ENCODE peak calls at places on chromosomes 12 and 14, in four cellular contexts. One of them, this sample, is unnamed.

GRCh38 chr14:32019271-32019670 is 57.8 kb upstream of the ARHGAP5 start:
- DNase-seq in WTC11: no peak
- DNase-seq in K562: no peak
- DNase-seq in HepG2: no peak
- DNase-seq in this sample: no peak

GRCh38 chr14:21796912-21797311 is 123.3 kb upstream of the OR4E1 start:
- DNase-seq in WTC11: no peak
- DNase-seq in K562: no peak
- DNase-seq in HepG2: no peak
- DNase-seq in this sample: peak

GRCh38 chr14:88630565-88630964 is 67.7 kb downstream of the ZC3H14 start:
- DNase-seq in WTC11: no peak
- DNase-seq in K562: no peak
- DNase-seq in HepG2: no peak
- DNase-seq in this sample: no peak

GRCh38 chr14:56145181-56145580 is 27.0 kb downstream of the PELI2 start:
- DNase-seq in WTC11: no peak
- DNase-seq in K562: no peak
- DNase-seq in HepG2: no peak
- DNase-seq in this sample: no peak

GRCh38 chr12:65504417-65504816 is 225.9 kb downstream of the MSRB3 start:
- DNase-seq in WTC11: no peak
- DNase-seq in K562: no peak
- DNase-seq in HepG2: no peak
- DNase-seq in this sample: no peak

GRCh38 chr14:93037354-93037753 is 78.4 kb downstream of the ITPK1 start:
- DNase-seq in WTC11: no peak
- DNase-seq in K562: no peak
- DNase-seq in HepG2: no peak
- DNase-seq in this sample: no peak

GRCh38 chr14:46054526-46054925 is 597.1 kb downstream of the RPL10L start:
- DNase-seq in WTC11: no peak
- DNase-seq in K562: no peak
- DNase-seq in HepG2: no peak
- DNase-seq in this sample: no peak

GRCh38 chr12:132278421-132279183 is 50.8 kb downstream of the GALNT9 start:
- DNase-seq in WTC11: no peak
- DNase-seq in K562: no peak
- DNase-seq in HepG2: no peak
- DNase-seq in this sample: no peak

GRCh38 chr14:99509871-99510555 is 28.8 kb downstream of the CCNK start:
- DNase-seq in WTC11: no peak
- DNase-seq in K562: no peak
- DNase-seq in HepG2: no peak
- DNase-seq in this sample: no peak

GRCh38 chr14:101889898-101890297 is 74.5 kb upstream of the DYNC1H1 start:
- DNase-seq in WTC11: no peak
- DNase-seq in K562: no peak
- DNase-seq in HepG2: no peak
- DNase-seq in this sample: no peak

GRCh38 chr12:58313091-58313855 is 371.9 kb downstream of the ATP23 start:
- DNase-seq in WTC11: no peak
- DNase-seq in K562: no peak
- DNase-seq in HepG2: no peak
- DNase-seq in this sample: no peak
- TF ChIP-seq ELF4 in WTC11: no peak
- TF ChIP-seq ELF4 in K562: no peak
- TF ChIP-seq ELF4 in HepG2: no peak
- TF ChIP-seq ELF4 in this sample: no peak

GRCh38 chr12:52236386-52237050 is 3.5 kb downstream of the KRT7 start:
- DNase-seq in WTC11: no peak
- DNase-seq in K562: no peak
- DNase-seq in HepG2: no peak
- DNase-seq in this sample: no peak

GRCh38 chr12:52235001-52235760 is 2.1 kb downstream of the KRT7 start:
- DNase-seq in WTC11: no peak
- DNase-seq in K562: no peak
- DNase-seq in HepG2: no peak
- DNase-seq in this sample: no peak

GRCh38 chr12:52233462-52234141 is 559 bp downstream of the KRT7 start:
- DNase-seq in WTC11: peak
- DNase-seq in K562: no peak
- DNase-seq in HepG2: no peak
- DNase-seq in this sample: no peak

GRCh38 chr12:52234226-52234810 is 1.3 kb downstream of the KRT7 start:
- DNase-seq in WTC11: no peak
- DNase-seq in K562: no peak
- DNase-seq in HepG2: no peak
- DNase-seq in this sample: no peak

GRCh38 chr12:52235822-52236291 is 2.8 kb downstream of the KRT7 start:
- DNase-seq in WTC11: no peak
- DNase-seq in K562: no peak
- DNase-seq in HepG2: no peak
- DNase-seq in this sample: no peak
- TF ChIP-seq SP1 in WTC11: no peak
- TF ChIP-seq SP1 in K562: no peak
- TF ChIP-seq SP1 in HepG2: no peak
- TF ChIP-seq SP1 in this sample: no peak

DNA sequence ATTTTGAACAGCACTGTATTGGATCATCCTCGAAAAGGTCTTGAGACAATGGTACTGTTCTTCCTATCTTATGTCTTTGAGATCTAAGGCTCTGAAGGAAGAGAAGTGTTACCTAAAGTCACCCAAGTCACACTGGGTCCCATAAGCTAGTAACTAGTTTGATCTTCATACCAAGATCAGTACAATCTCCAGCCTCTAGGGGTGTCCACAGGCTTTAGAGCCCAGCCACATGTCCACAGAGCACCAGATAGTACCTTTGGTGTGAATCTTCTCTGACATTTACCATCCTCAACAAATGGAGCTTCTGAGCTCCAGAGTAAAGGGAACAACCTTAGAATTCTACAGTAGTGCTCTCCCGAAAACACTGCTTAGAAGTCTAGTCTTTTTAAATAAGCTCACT is 78.7 kb downstream of the KSR2 start:
- DNase-seq in WTC11: no peak
- DNase-seq in K562: no peak
- DNase-seq in HepG2: no peak
- DNase-seq in this sample: peak
- TF ChIP-seq ELF4 in WTC11: no peak
- TF ChIP-seq ELF4 in K562: no peak
- TF ChIP-seq ELF4 in HepG2: no peak
- TF ChIP-seq ELF4 in this sample: no peak

DNA sequence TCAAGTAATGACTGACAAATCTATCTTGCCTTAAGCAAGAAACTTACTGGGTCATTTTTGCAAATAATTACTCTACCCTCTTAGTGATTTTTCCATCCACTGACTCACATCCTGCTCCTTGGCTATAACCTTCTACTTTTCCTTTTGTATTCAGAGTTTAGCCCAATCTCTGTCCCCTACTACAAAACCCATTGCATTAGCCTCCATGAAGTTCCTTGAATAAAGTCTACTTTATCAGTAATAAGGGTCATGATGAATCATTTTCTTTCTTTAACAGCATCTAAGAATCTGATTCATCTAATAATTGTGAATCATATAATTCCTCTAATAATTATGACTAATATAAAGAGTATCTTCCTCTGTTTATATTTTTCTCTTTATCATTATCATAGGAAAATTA is 132.6 kb downstream of the NTS start:
- DNase-seq in WTC11: no peak
- DNase-seq in K562: no peak
- DNase-seq in HepG2: no peak
- DNase-seq in this sample: no peak
- TF ChIP-seq SP1 in WTC11: no peak
- TF ChIP-seq SP1 in K562: no peak
- TF ChIP-seq SP1 in HepG2: no peak
- TF ChIP-seq SP1 in this sample: no peak

GRCh38 chr12:121957831-121958515 is 39.6 kb downstream of the CFAP251 start:
- DNase-seq in WTC11: no peak
- DNase-seq in K562: no peak
- DNase-seq in HepG2: no peak
- DNase-seq in this sample: no peak
- TF ChIP-seq ELF4 in WTC11: no peak
- TF ChIP-seq ELF4 in K562: no peak
- TF ChIP-seq ELF4 in HepG2: no peak
- TF ChIP-seq ELF4 in this sample: no peak

GRCh38 chr14:104659146-104659545 is 30.3 kb upstream of the INF2 start:
- DNase-seq in WTC11: no peak
- DNase-seq in K562: no peak
- DNase-seq in HepG2: no peak
- DNase-seq in this sample: no peak

GRCh38 chr14:104656014-104656714 is 33.3 kb upstream of the INF2 start:
- DNase-seq in WTC11: no peak
- DNase-seq in K562: no peak
- DNase-seq in HepG2: no peak
- DNase-seq in this sample: no peak

GRCh38 chr14:104657114-104657524 is 32.3 kb upstream of the INF2 start:
- DNase-seq in WTC11: no peak
- DNase-seq in K562: no peak
- DNase-seq in HepG2: no peak
- DNase-seq in this sample: no peak

GRCh38 chr14:104658325-104658712 is 31.1 kb upstream of the INF2 start:
- DNase-seq in WTC11: no peak
- DNase-seq in K562: no peak
- DNase-seq in HepG2: no peak
- DNase-seq in this sample: no peak

GRCh38 chr14:104657563-104658324 is 31.7 kb upstream of the INF2 start:
- DNase-seq in WTC11: no peak
- DNase-seq in K562: no peak
- DNase-seq in HepG2: no peak
- DNase-seq in this sample: no peak
- TF ChIP-seq SP1 in WTC11: no peak
- TF ChIP-seq SP1 in K562: no peak
- TF ChIP-seq SP1 in HepG2: no peak
- TF ChIP-seq SP1 in this sample: no peak

GRCh38 chr14:86570371-86570770 is 1040.4 kb downstream of the FLRT2 start:
- DNase-seq in WTC11: no peak
- DNase-seq in K562: no peak
- DNase-seq in HepG2: no peak
- DNase-seq in this sample: no peak

GRCh38 chr14:86574778-86575129 is 1044.8 kb downstream of the FLRT2 start:
- DNase-seq in WTC11: no peak
- DNase-seq in K562: no peak
- DNase-seq in HepG2: no peak
- DNase-seq in this sample: no peak

GRCh38 chr14:86575141-86575540 is 1045.2 kb downstream of the FLRT2 start:
- DNase-seq in WTC11: no peak
- DNase-seq in K562: no peak
- DNase-seq in HepG2: no peak
- DNase-seq in this sample: no peak

GRCh38 chr14:86574026-86574777 is 1044.3 kb downstream of the FLRT2 start:
- DNase-seq in WTC11: no peak
- DNase-seq in K562: no peak
- DNase-seq in HepG2: peak
- DNase-seq in this sample: no peak
- TF ChIP-seq ELF4 in WTC11: no peak
- TF ChIP-seq ELF4 in K562: no peak
- TF ChIP-seq ELF4 in HepG2: no peak
- TF ChIP-seq ELF4 in this sample: no peak

DNA sequence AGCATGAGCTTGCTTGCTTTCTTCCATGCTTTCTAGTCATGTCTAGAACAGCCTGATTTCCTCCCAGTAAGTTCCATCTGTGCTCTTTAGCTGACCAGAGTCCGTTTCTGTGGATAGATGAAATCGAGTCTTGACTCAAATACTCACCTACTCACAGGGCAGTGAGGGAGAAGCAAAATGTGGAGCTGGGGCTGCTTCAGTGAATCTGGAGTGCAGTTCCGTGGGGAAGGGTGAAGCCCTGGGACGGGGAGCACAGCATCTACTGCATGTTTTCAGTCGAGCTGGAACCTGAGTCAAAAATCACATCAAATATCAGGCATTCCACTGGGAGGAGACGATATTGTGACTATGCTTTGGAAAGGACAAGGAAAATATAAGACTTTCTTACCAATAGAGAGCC is 70.3 kb upstream of the PRMT8 start:
- DNase-seq in WTC11: no peak
- DNase-seq in K562: no peak
- DNase-seq in HepG2: no peak
- DNase-seq in this sample: no peak
- TF ChIP-seq SP1 in WTC11: no peak
- TF ChIP-seq SP1 in K562: no peak
- TF ChIP-seq SP1 in HepG2: no peak
- TF ChIP-seq SP1 in this sample: no peak

GRCh38 chr12:106736051-106736957 is 38.2 kb upstream of the RIC8B start:
- DNase-seq in WTC11: no peak
- DNase-seq in K562: no peak
- DNase-seq in HepG2: peak
- DNase-seq in this sample: no peak
- TF ChIP-seq ELF4 in WTC11: no peak
- TF ChIP-seq ELF4 in K562: no peak
- TF ChIP-seq ELF4 in HepG2: no peak
- TF ChIP-seq ELF4 in this sample: no peak

GRCh38 chr14:49405291-49405690 is 180.9 kb downstream of the RPS29 start:
- DNase-seq in WTC11: no peak
- DNase-seq in K562: no peak
- DNase-seq in HepG2: no peak
- DNase-seq in this sample: no peak
- TF ChIP-seq SP1 in WTC11: no peak
- TF ChIP-seq SP1 in K562: no peak
- TF ChIP-seq SP1 in HepG2: no peak
- TF ChIP-seq SP1 in this sample: no peak